ENCODE peak calls at places on chromosome 4, in seven cellular contexts. N is heart left ventricle, Y is lower lobe of right lung, A is fibroblast of lung, O is neural progenitor cell, T is sigmoid colon, X is trophoblast cell. P is an unnamed sample.
A peak's percentile ranks its signal among the peaks of the same experiment; 100 is the strongest.

GRCh38 chr4:159341486-159341885 is 238.6 kb downstream of the RAPGEF2 start:
- DNase-seq in N (no peak), Y (no peak), A (no peak), O (no peak), T (no peak), X (peak; percentile 24), P (no peak)

GRCh38 chr4:21699437-21699836 is 249.1 kb downstream of the KCNIP4 start:
- DNase-seq in N (no peak), Y (no peak), A (no peak), O (peak; percentile 7), T (no peak), X (no peak), P (no peak)

GRCh38 chr4:77022581-77023133 is 53.1 kb downstream of the CCNI start:
- DNase-seq in N (no peak), Y (no peak), A (peak; percentile 89), O (peak; percentile 80), T (no peak), X (peak; percentile 64), P (peak; percentile 87)

GRCh38 chr4:57588557-57588956 is 478.4 kb upstream of the IGFBP7 start:
- DNase-seq in N (no peak), Y (no peak), A (no peak), O (no peak), T (no peak), X (no peak), P (no peak)

GRCh38 chr4:153151535-153152452 is 52.4 kb upstream of the TRIM2 start:
- DNase-seq in N (no peak), Y (peak; percentile 87), A (peak; percentile 67), O (peak; percentile 97), T (peak; percentile 67), X (peak; percentile 66), P (peak; percentile 50)

GRCh38 chr4:163395055-163395454 is 51.4 kb downstream of the NPY5R start:
- DNase-seq in N (no peak), Y (no peak), A (peak; percentile 55), O (no peak), T (no peak), X (peak; percentile 91), P (peak; percentile 47)

GRCh38 chr4:8874896-8875680 is 3.4 kb upstream of the HMX1 start:
- DNase-seq in N (no peak), Y (no peak), A (no peak), O (no peak), T (no peak), X (no peak), P (no peak)

GRCh38 chr4:170226288-170226687 is 136.5 kb upstream of the AADAT start:
- DNase-seq in N (no peak), Y (no peak), A (no peak), O (no peak), T (no peak), X (peak; percentile 15), P (no peak)

GRCh38 chr4:95798727-95799126 is 41.2 kb upstream of the PDHA2 start:
- DNase-seq in N (no peak), Y (no peak), A (no peak), O (no peak), T (no peak), X (no peak), P (no peak)

GRCh38 chr4:64857815-64858214 is 448.6 kb upstream of the TECRL start:
- DNase-seq in N (no peak), Y (no peak), A (no peak), O (no peak), T (no peak), X (no peak), P (no peak)

GRCh38 chr4:87073187-87073569 is 138.4 kb downstream of the AFF1 start:
- DNase-seq in N (no peak), Y (no peak), A (no peak), O (no peak), T (no peak), X (no peak), P (no peak)

GRCh38 chr4:21697583-21697982 is 251.0 kb downstream of the KCNIP4 start:
- DNase-seq in N (no peak), Y (peak; percentile 34), A (peak; percentile 42), O (peak; percentile 51), T (peak; percentile 64), X (peak; percentile 22), P (peak; percentile 18)

GRCh38 chr4:60822986-60823385 is 377.1 kb upstream of the ADGRL3 start:
- DNase-seq in N (no peak), Y (no peak), A (no peak), O (no peak), T (no peak), X (no peak), P (no peak)

GRCh38 chr4:71400788-71401187 is 62.0 kb downstream of the SLC4A4 start:
- DNase-seq in N (no peak), Y (no peak), A (no peak), O (no peak), T (no peak), X (no peak), P (no peak)

GRCh38 chr4:124953059-124953850 is 240.7 kb upstream of the ANKRD50 start:
- DNase-seq in N (no peak), Y (no peak), A (peak; percentile 88), O (no peak), T (no peak), X (no peak), P (peak; percentile 86)

GRCh38 chr4:2789351-2789750 is 3.5 kb upstream of the SH3BP2 start:
- DNase-seq in N (peak; percentile 12), Y (peak; percentile 14), A (no peak), O (no peak), T (peak; percentile 35), X (no peak), P (no peak)

GRCh38 chr4:73069338-73070071 is at the start of gene COX18:
- DNase-seq in N (peak; percentile 99), Y (peak; percentile 99), A (peak; percentile 98), O (peak; percentile 97), T (peak; percentile 99), X (peak; percentile 100), P (peak; percentile 96)

GRCh38 chr4:61201562-61202099 is 1.5 kb downstream of the ADGRL3 start:
- DNase-seq in N (peak; percentile 29), Y (peak; percentile 32), A (peak; percentile 7), O (peak; percentile 53), T (peak; percentile 59), X (peak; percentile 18), P (no peak)

GRCh38 chr4:20180509-20180908 is 71.2 kb upstream of the SLIT2 start:
- DNase-seq in N (no peak), Y (no peak), A (no peak), O (no peak), T (no peak), X (no peak), P (no peak)

GRCh38 chr4:1021386-1022050 is 10.1 kb downstream of the FGFRL1 start:
- DNase-seq in N (no peak), Y (no peak), A (no peak), O (no peak), T (no peak), X (no peak), P (no peak)

GRCh38 chr4:174631901-174632758 is 109.8 kb upstream of the HPGD start:
- DNase-seq in N (no peak), Y (no peak), A (peak; percentile 33), O (peak; percentile 61), T (no peak), X (peak; percentile 81), P (peak; percentile 12)

GRCh38 chr4:80253510-80253909 is 13.0 kb upstream of the FGF5 start:
- DNase-seq in N (no peak), Y (no peak), A (no peak), O (no peak), T (no peak), X (no peak), P (no peak)

GRCh38 chr4:129350800-129351199 is 254.8 kb downstream of the C4orf33 start:
- DNase-seq in N (no peak), Y (no peak), A (no peak), O (no peak), T (no peak), X (no peak), P (no peak)

GRCh38 chr4:16844796-16845586 is 53.5 kb downstream of the LDB2 start:
- DNase-seq in N (no peak), Y (no peak), A (peak; percentile 73), O (peak; percentile 38), T (no peak), X (no peak), P (peak; percentile 70)

GRCh38 chr4:8578717-8579116 is 1.5 kb upstream of the GPR78 start:
- DNase-seq in N (no peak), Y (no peak), A (no peak), O (no peak), T (no peak), X (no peak), P (no peak)

GRCh38 chr4:88752076-88752463 is 54.4 kb upstream of the NAP1L5 start:
- DNase-seq in N (no peak), Y (no peak), A (no peak), O (no peak), T (no peak), X (no peak), P (no peak)

GRCh38 chr4:88752754-88753153 is 55.1 kb upstream of the NAP1L5 start:
- DNase-seq in N (no peak), Y (no peak), A (no peak), O (no peak), T (no peak), X (no peak), P (no peak)

GRCh38 chr4:88751258-88752075 is 53.8 kb upstream of the NAP1L5 start:
- DNase-seq in N (no peak), Y (no peak), A (peak; percentile 50), O (no peak), T (no peak), X (peak; percentile 33), P (peak; percentile 30)

GRCh38 chr4:88747351-88747750 is 49.7 kb upstream of the NAP1L5 start:
- DNase-seq in N (no peak), Y (no peak), A (no peak), O (no peak), T (no peak), X (no peak), P (no peak)

GRCh38 chr4:88750369-88750768 is 52.7 kb upstream of the NAP1L5 start:
- DNase-seq in N (no peak), Y (no peak), A (no peak), O (no peak), T (no peak), X (no peak), P (no peak)
- H3K36me3 ChIP-seq in N (peaks cover 86% of the 10 kb centered on the region), Y (peaks cover 72% of the 10 kb centered on the region), A (peaks cover 3% of the 10 kb centered on the region), O (peaks cover 5% of the 10 kb centered on the region), T (peaks cover 51% of the 10 kb centered on the region), X (no peaks in the 10 kb centered on the region), P (peaks cover 16% of the 10 kb centered on the region)

GRCh38 chr4:183287677-183288076 is 32.4 kb downstream of the CLDN22 start:
- DNase-seq in N (no peak), Y (no peak), A (no peak), O (no peak), T (no peak), X (no peak), P (no peak)
- H3K36me3 ChIP-seq in N (peaks cover 100% of the 10 kb centered on the region), Y (peaks cover 64% of the 10 kb centered on the region), A (peaks cover 21% of the 10 kb centered on the region), O (peaks cover 5% of the 10 kb centered on the region), T (peaks cover 29% of the 10 kb centered on the region), X (peaks cover 26% of the 10 kb centered on the region), P (peaks cover 29% of the 10 kb centered on the region)

DNA sequence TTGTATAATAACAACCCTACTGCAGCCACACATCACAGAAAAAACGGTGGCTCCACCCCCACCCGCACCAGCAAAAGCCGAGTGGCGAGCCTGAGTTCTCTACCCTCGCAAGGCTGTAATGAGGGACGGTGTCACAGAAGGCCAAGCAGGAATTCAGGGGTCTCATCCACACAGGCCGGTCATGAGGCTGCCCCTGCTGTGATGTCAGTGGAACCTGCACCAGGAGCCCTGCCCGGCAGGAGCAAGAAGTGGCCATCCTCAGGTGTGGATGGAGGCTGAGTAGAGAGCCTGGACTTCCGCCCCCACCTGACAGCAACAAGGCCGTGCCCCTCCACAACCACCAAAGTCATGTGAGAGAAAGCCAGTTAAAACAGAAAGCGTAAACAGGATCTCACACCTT is 20.6 kb downstream of the LYAR start:
- DNase-seq in N (no peak), Y (no peak), A (no peak), O (no peak), T (no peak), X (no peak), P (no peak)
- H3K36me3 ChIP-seq in N (peaks cover 79% of the 10 kb centered on the region), Y (peaks cover 68% of the 10 kb centered on the region), A (peaks cover 3% of the 10 kb centered on the region), O (peaks cover 5% of the 10 kb centered on the region), T (peaks cover 22% of the 10 kb centered on the region), X (peaks cover 20% of the 10 kb centered on the region), P (peaks cover 31% of the 10 kb centered on the region)

GRCh38 chr4:185919107-185919506 is 107.1 kb upstream of the SORBS2 start:
- DNase-seq in N (no peak), Y (no peak), A (no peak), O (no peak), T (no peak), X (no peak), P (no peak)
- H3K36me3 ChIP-seq in N (no peaks in the 10 kb centered on the region), Y (no peaks in the 10 kb centered on the region), A (no peaks in the 10 kb centered on the region), O (no peaks in the 10 kb centered on the region), T (no peaks in the 10 kb centered on the region), X (no peaks in the 10 kb centered on the region), P (no peaks in the 10 kb centered on the region)